ENCODE peak calls at places on chromosome 1, in four cellular contexts. P is astrocyte, S is fibroblast of lung, C is PC-3. J is an unnamed sample. For H3K9me3, the result is how much of the 10 kb centered on the place peaks cover.

GRCh38 chr1:227318003-227318851 is at the start of gene CDC42BPA:
- DNase-seq in P (peak), C (peak), S (peak), J (peak)

GRCh38 chr1:90724361-90724760 is 7.3 kb upstream of the BARHL2 start:
- DNase-seq in S (no peak), P (no peak), C (no peak), J (no peak)

GRCh38 chr1:245166471-245166885 is 11.7 kb downstream of the KIF26B start:
- DNase-seq in S (peak), P (no peak), C (no peak), J (peak)

GRCh38 chr1:160070243-160071163 is 543 bp upstream of the KCNJ10 start:
- DNase-seq in C (peak), P (peak), S (peak), J (peak)

GRCh38 chr1:115714572-115715141 is 53.9 kb downstream of the CASQ2 start:
- DNase-seq in S (no peak), P (no peak), C (peak), J (peak)

GRCh38 chr1:183168308-183168707 is 17.8 kb upstream of the LAMC2 start:
- DNase-seq in C (no peak), S (no peak), P (no peak), J (no peak)

GRCh38 chr1:60621524-60621923 is 460.8 kb upstream of the NFIA start:
- DNase-seq in C (no peak), P (peak), S (peak), J (peak)

GRCh38 chr1:6043561-6043960 is 2.1 kb upstream of the KCNAB2 start:
- DNase-seq in S (no peak), P (no peak), C (no peak), J (no peak)

GRCh38 chr1:53687886-53688285 is 51.1 kb downstream of the GLIS1 start:
- DNase-seq in P (no peak), C (no peak), S (no peak), J (no peak)

GRCh38 chr1:199129247-199129646 is 490.4 kb downstream of the PTPRC start:
- DNase-seq in P (peak), C (peak), S (peak), J (no peak)

GRCh38 chr1:235050911-235051360 is 77.7 kb downstream of the TOMM20 start:
- DNase-seq in C (no peak), P (peak), S (peak), J (no peak)

GRCh38 chr1:116091083-116091482 is 20.1 kb upstream of the MAB21L3 start:
- DNase-seq in S (no peak), P (no peak), C (no peak), J (no peak)

GRCh38 chr1:223776075-223776814 is 63.9 kb downstream of the CAPN2 start:
- DNase-seq in P (peak), S (peak), C (peak), J (peak)

GRCh38 chr1:224219011-224219611 is 36.1 kb downstream of the DEGS1 start:
- DNase-seq in P (no peak), C (no peak), S (no peak), J (no peak)

GRCh38 chr1:93255222-93256079 is 74.9 kb downstream of the CCDC18 start:
- DNase-seq in C (peak), P (peak), S (peak), J (no peak)

GRCh38 chr1:224211262-224211962 is 28.4 kb downstream of the DEGS1 start:
- DNase-seq in C (peak), P (peak), S (peak), J (peak)

GRCh38 chr1:43315963-43316737 is 15.4 kb downstream of the TIE1 start:
- DNase-seq in P (no peak), C (no peak), S (no peak), J (no peak)

GRCh38 chr1:229624906-229625871 is 733 bp downstream of the TAF5L start:
- DNase-seq in C (peak), S (peak), P (peak), J (peak)

GRCh38 chr1:18479484-18479883 is 1.2 kb upstream of the KLHDC7A start:
- DNase-seq in C (no peak), S (no peak), P (no peak), J (no peak)

GRCh38 chr1:109808703-109809102 is 45.0 kb upstream of the EPS8L3 start:
- DNase-seq in C (no peak), S (no peak), P (no peak), J (no peak)

GRCh38 chr1:109628540-109629321 is 9.1 kb downstream of the AMPD2 start:
- DNase-seq in C (peak), P (peak), S (no peak), J (no peak)

GRCh38 chr1:224433671-224434446 is 738 bp downstream of the WDR26 start:
- DNase-seq in S (no peak), P (no peak), C (no peak), J (peak)

DNA sequence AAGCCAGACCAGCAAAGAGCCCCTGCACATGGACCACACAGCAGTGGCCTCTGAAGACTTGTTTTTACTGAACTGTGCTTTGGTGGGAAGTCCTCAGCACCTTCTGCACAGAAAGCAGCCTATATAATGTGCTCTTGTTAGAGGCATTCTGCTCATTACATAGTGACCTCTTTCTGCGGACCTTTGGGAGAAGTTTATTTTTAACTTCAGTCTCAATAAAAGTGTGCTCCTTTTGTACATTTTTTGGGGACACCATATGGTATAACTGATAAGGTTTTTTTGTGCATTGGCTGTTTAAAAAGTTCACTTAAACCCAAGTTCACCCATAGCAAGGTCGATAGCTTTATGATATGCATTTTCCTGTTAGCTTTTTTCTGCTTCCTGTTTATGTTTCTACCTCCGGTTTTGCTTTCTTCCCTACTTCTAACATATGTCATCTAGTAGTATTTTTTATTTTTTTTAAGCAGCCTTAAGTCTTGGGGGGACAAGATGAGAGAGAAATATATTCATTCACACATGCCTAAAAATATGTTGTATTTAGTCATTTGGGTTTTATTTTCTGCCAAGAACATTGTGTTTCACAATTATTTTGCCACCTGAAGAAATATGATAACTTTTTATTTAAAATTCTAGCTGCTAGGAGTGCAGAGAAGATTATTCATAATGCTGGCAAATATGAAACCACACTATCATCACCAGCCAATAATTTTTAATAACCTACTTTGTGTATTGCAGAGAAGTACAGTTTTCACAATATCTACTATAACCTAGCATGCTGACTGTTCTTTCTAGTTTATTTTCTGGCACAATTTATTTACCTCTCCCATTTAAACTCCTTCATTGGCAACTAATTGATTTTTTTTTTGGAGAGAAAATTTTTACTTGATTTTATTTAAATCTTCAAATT is 22.9 kb upstream of the SLC19A2 start:
- DNase-seq in C (no peak), S (no peak), P (no peak), J (no peak)
- H3K27ac ChIP-seq in C (no peak), S (no peak), P (no peak), J (peak)

GRCh38 chr1:203342192-203342940 is 8.6 kb downstream of the FMOD start:
- DNase-seq in S (peak), P (peak), C (peak), J (peak)

GRCh38 chr1:203343956-203344355 is 7.0 kb downstream of the FMOD start:
- DNase-seq in P (no peak), C (no peak), S (no peak), J (no peak)

GRCh38 chr1:203338335-203339036 is 12.4 kb downstream of the FMOD start:
- DNase-seq in S (peak), P (no peak), C (peak), J (peak)

GRCh38 chr1:203336097-203336496 is 14.8 kb downstream of the FMOD start:
- DNase-seq in P (no peak), C (no peak), S (no peak), J (no peak)

DNA sequence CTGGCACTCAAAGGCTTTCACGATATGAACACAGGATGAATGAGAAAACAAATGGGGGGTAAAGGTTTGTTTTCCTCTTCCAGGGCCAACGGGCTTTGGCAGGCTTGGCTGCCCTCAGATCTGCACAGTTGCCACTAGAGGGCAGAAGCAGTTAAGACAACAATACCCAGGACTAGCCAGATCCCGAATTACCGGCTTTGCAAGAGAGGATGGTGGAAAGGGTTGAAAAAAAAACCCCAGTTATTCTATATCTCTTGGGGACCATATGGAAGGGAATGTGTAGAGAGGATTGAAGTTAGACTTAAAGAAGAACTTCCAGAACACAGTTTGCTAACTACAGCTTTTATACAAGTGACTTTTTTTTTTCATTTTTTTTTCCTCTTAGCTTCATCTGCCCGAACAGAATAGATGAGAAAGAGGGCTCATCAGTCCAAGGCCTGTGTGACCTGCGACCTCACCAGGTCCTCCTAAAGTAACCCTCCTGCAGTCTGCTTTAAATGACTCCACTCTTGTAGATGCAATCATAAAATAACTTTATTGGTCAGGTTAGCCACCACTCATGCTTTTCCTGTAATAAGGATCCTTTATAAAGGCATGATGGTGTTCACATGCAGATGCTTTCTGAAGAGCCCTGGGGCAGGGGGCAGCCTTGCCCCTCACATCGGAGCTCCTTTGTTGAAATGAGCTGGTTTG is 10.7 kb downstream of the FMOD start:
- DNase-seq in S (peak), P (peak), C (peak), J (peak)
- H3K4me2 ChIP-seq in S (no peak), P (no peak), C (no peak), J (no peak)

DNA sequence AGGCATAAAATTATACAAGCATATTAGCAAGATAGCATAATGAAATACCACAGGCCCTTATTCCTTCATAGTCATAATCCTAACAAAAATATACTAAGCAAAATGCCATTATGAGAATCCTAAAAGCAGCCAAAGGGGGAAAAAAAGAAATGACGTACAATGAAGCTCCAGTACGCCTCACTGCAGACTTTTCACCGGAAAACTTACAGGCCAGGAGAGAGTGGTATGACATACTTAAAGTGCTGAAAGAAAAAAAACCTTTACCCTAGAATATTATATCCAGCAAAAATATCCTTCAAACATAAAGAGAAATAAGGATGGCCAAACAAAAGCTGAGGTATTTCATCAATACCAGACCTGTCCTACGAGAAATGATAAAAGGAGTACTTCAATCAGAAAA is 19.5 kb downstream of the ZNF695 start:
- DNase-seq in P (no peak), C (no peak), S (no peak), J (no peak)
- H3K9me3 ChIP-seq in P (under half), C (half or more), S (under half), J (under half)

GRCh38 chr1:207302618-207303408 is 18.7 kb upstream of the CD55 start:
- DNase-seq in S (no peak), P (no peak), C (peak), J (no peak)

GRCh38 chr1:207298666-207299065 is 22.8 kb upstream of the CD55 start:
- DNase-seq in S (no peak), C (peak), P (peak), J (no peak)

GRCh38 chr1:207300970-207301369 is 20.5 kb upstream of the CD55 start:
- DNase-seq in C (no peak), P (no peak), S (no peak), J (no peak)

GRCh38 chr1:207298186-207298585 is 23.3 kb upstream of the CD55 start:
- DNase-seq in C (no peak), P (no peak), S (no peak), J (no peak)
- H3K27ac ChIP-seq in C (peak), P (no peak), S (no peak), J (peak)

GRCh38 chr1:243268284-243268653 is 12.4 kb downstream of the SDCCAG8 start:
- DNase-seq in S (peak), P (peak), C (peak), J (no peak)
- H3K4me2 ChIP-seq in S (peak), P (peak), C (peak), J (peak)

GRCh38 chr1:29565490-29565889 is 329.2 kb downstream of the PTPRU start:
- DNase-seq in C (peak), P (no peak), S (no peak), J (no peak)

GRCh38 chr1:29563571-29563970 is 327.2 kb downstream of the PTPRU start:
- DNase-seq in P (peak), C (no peak), S (peak), J (no peak)

GRCh38 chr1:29563092-29563491 is 326.8 kb downstream of the PTPRU start:
- DNase-seq in P (no peak), S (no peak), C (peak), J (no peak)

GRCh38 chr1:29569971-29570634 is 333.8 kb downstream of the PTPRU start:
- DNase-seq in P (peak), C (peak), S (peak), J (peak)

GRCh38 chr1:29567257-29567656 is 330.9 kb downstream of the PTPRU start:
- DNase-seq in S (peak), P (no peak), C (peak), J (no peak)
- H3K9me3 ChIP-seq in S (under half), P (under half), C (half or more), J (under half)